ENCODE peak calls at places on chromosome 7, in five cellular contexts. One of them, this sample, is unnamed. For H3K27me3, the result is how much of the 10 kb centered on the place peaks cover.

GRCh38 chr7:43586251-43586900 is 3.5 kb downstream of the STK17A start:
- DNase-seq in H1: no peak
- DNase-seq in K562: no peak
- DNase-seq in HepG2: peak
- DNase-seq in HCT116: no peak
- DNase-seq in this sample: no peak

GRCh38 chr7:6279341-6279740 is 6.9 kb upstream of the CYTH3 start:
- DNase-seq in H1: no peak
- DNase-seq in K562: no peak
- DNase-seq in HepG2: peak
- DNase-seq in HCT116: no peak
- DNase-seq in this sample: no peak

GRCh38 chr7:90563286-90563685 is 32.8 kb upstream of the CDK14 start:
- DNase-seq in H1: no peak
- DNase-seq in K562: no peak
- DNase-seq in HepG2: no peak
- DNase-seq in HCT116: no peak
- DNase-seq in this sample: no peak

GRCh38 chr7:99837649-99838361 is 10.0 kb downstream of the CYP3A43 start:
- DNase-seq in H1: no peak
- DNase-seq in K562: no peak
- DNase-seq in HepG2: peak
- DNase-seq in HCT116: no peak
- DNase-seq in this sample: no peak

GRCh38 chr7:25860206-25860881 is 291.7 kb upstream of the NFE2L3 start:
- DNase-seq in H1: no peak
- DNase-seq in K562: no peak
- DNase-seq in HepG2: no peak
- DNase-seq in HCT116: no peak
- DNase-seq in this sample: no peak

GRCh38 chr7:112487457-112487856 is 6.7 kb downstream of the LSMEM1 start:
- DNase-seq in H1: no peak
- DNase-seq in K562: peak
- DNase-seq in HepG2: no peak
- DNase-seq in HCT116: no peak
- DNase-seq in this sample: no peak

GRCh38 chr7:34091330-34091917 is 186.1 kb downstream of the BMPER start:
- DNase-seq in H1: no peak
- DNase-seq in K562: no peak
- DNase-seq in HepG2: peak
- DNase-seq in HCT116: peak
- DNase-seq in this sample: no peak

GRCh38 chr7:46155367-46155766 is 234.3 kb upstream of the IGFBP3 start:
- DNase-seq in H1: no peak
- DNase-seq in K562: no peak
- DNase-seq in HepG2: peak
- DNase-seq in HCT116: no peak
- DNase-seq in this sample: no peak

GRCh38 chr7:158778476-158778875 is 50.8 kb downstream of the ESYT2 start:
- DNase-seq in H1: no peak
- DNase-seq in K562: no peak
- DNase-seq in HepG2: no peak
- DNase-seq in HCT116: no peak
- DNase-seq in this sample: no peak

GRCh38 chr7:117186218-117186617 is 136.6 kb downstream of the WNT2 start:
- DNase-seq in H1: no peak
- DNase-seq in K562: no peak
- DNase-seq in HepG2: no peak
- DNase-seq in HCT116: no peak
- DNase-seq in this sample: no peak

GRCh38 chr7:156175003-156175402 is 362.7 kb upstream of the SHH start:
- DNase-seq in H1: no peak
- DNase-seq in K562: no peak
- DNase-seq in HepG2: no peak
- DNase-seq in HCT116: no peak
- DNase-seq in this sample: no peak

GRCh38 chr7:73451780-73452398 is 18.3 kb downstream of the FZD9 start:
- DNase-seq in H1: no peak
- DNase-seq in K562: peak
- DNase-seq in HepG2: peak
- DNase-seq in HCT116: peak
- DNase-seq in this sample: peak

GRCh38 chr7:94374231-94374630 is 20.5 kb upstream of the COL1A2 start:
- DNase-seq in H1: no peak
- DNase-seq in K562: no peak
- DNase-seq in HepG2: no peak
- DNase-seq in HCT116: no peak
- DNase-seq in this sample: no peak

GRCh38 chr7:16028103-16028502 is 341.6 kb upstream of the MEOX2 start:
- DNase-seq in H1: no peak
- DNase-seq in K562: no peak
- DNase-seq in HepG2: no peak
- DNase-seq in HCT116: no peak
- DNase-seq in this sample: no peak

GRCh38 chr7:124033807-124034753 is 1.2 kb upstream of the TMEM229A start:
- DNase-seq in H1: no peak
- DNase-seq in K562: no peak
- DNase-seq in HepG2: no peak
- DNase-seq in HCT116: no peak
- DNase-seq in this sample: no peak

GRCh38 chr7:93442478-93443224 is 131.9 kb downstream of the CALCR start:
- DNase-seq in H1: peak
- DNase-seq in K562: peak
- DNase-seq in HepG2: peak
- DNase-seq in HCT116: peak
- DNase-seq in this sample: no peak

GRCh38 chr7:2387897-2388636 is 15.3 kb upstream of the CHST12 start:
- DNase-seq in H1: no peak
- DNase-seq in K562: no peak
- DNase-seq in HepG2: no peak
- DNase-seq in HCT116: no peak
- DNase-seq in this sample: no peak

GRCh38 chr7:18667466-18667865 is 171.9 kb downstream of the HDAC9 start:
- DNase-seq in H1: no peak
- DNase-seq in K562: no peak
- DNase-seq in HepG2: peak
- DNase-seq in HCT116: peak
- DNase-seq in this sample: no peak

GRCh38 chr7:132255084-132255483 is 321.2 kb downstream of the PLXNA4 start:
- DNase-seq in H1: no peak
- DNase-seq in K562: no peak
- DNase-seq in HepG2: no peak
- DNase-seq in HCT116: no peak
- DNase-seq in this sample: no peak

GRCh38 chr7:109246330-109247077 is 676.8 kb downstream of the DNAJB9 start:
- DNase-seq in H1: no peak
- DNase-seq in K562: no peak
- DNase-seq in HepG2: no peak
- DNase-seq in HCT116: peak
- DNase-seq in this sample: no peak

GRCh38 chr7:155811895-155812761 is at the start of gene SHH:
- DNase-seq in H1: no peak
- DNase-seq in K562: no peak
- DNase-seq in HepG2: no peak
- DNase-seq in HCT116: no peak
- DNase-seq in this sample: no peak

GRCh38 chr7:86453454-86453853 is 190.3 kb upstream of the GRM3 start:
- DNase-seq in H1: no peak
- DNase-seq in K562: no peak
- DNase-seq in HepG2: no peak
- DNase-seq in HCT116: no peak
- DNase-seq in this sample: no peak

GRCh38 chr7:73342645-73343044 is 14.7 kb downstream of the FKBP6 start:
- DNase-seq in H1: no peak
- DNase-seq in K562: no peak
- DNase-seq in HepG2: peak
- DNase-seq in HCT116: peak
- DNase-seq in this sample: no peak

GRCh38 chr7:138943061-138943460 is 38.1 kb downstream of the KIAA1549 start:
- DNase-seq in H1: no peak
- DNase-seq in K562: no peak
- DNase-seq in HepG2: no peak
- DNase-seq in HCT116: no peak
- DNase-seq in this sample: no peak

GRCh38 chr7:45157286-45157652 is 322 bp upstream of the RAMP3 start:
- DNase-seq in H1: no peak
- DNase-seq in K562: no peak
- DNase-seq in HepG2: no peak
- DNase-seq in HCT116: no peak
- DNase-seq in this sample: no peak

GRCh38 chr7:69599879-69600764 is 1.8 kb downstream of the AUTS2 start:
- DNase-seq in H1: no peak
- DNase-seq in K562: no peak
- DNase-seq in HepG2: no peak
- DNase-seq in HCT116: no peak
- DNase-seq in this sample: no peak
- H3K27me3 ChIP-seq in H1: half or more
- H3K27me3 ChIP-seq in K562: under half
- H3K27me3 ChIP-seq in HepG2: under half
- H3K27me3 ChIP-seq in HCT116: under half
- H3K27me3 ChIP-seq in this sample: under half

GRCh38 chr7:38682602-38683001 is 51.4 kb upstream of the AMPH start:
- DNase-seq in H1: no peak
- DNase-seq in K562: no peak
- DNase-seq in HepG2: no peak
- DNase-seq in HCT116: no peak
- DNase-seq in this sample: no peak
- TF ChIP-seq POLR2AphosphoS5 in H1: no peak
- TF ChIP-seq POLR2AphosphoS5 in K562: no peak
- TF ChIP-seq POLR2AphosphoS5 in HepG2: no peak
- TF ChIP-seq POLR2AphosphoS5 in HCT116: no peak
- TF ChIP-seq POLR2AphosphoS5 in this sample: no peak

DNA sequence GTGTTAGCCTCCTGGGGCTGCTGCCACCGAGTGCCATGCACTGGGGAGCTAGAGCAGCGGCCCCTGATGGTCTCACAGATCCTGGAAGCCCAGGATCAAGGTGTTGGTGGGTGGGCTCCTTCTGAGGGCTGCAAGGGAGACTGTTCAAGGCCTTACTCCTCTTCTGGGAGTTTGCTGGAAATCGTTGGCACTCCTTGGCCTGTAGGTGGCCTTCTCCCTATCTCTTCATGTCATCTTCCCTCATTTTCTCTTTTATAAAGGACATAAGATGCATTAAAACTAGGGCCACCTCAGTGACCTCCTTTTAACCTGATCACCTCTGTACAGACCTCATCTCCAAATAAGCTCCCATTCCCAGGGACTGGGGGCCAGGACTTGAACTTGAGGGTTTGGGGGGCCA is 27.0 kb upstream of the ZNF862 start:
- DNase-seq in H1: no peak
- DNase-seq in K562: no peak
- DNase-seq in HepG2: no peak
- DNase-seq in HCT116: no peak
- DNase-seq in this sample: no peak
- TF ChIP-seq CTCF in H1: no peak
- TF ChIP-seq CTCF in K562: peak
- TF ChIP-seq CTCF in HepG2: no peak
- TF ChIP-seq CTCF in HCT116: peak
- TF ChIP-seq CTCF in this sample: no peak

GRCh38 chr7:1385086-1385808 is 74.0 kb downstream of the MICALL2 start:
- DNase-seq in H1: no peak
- DNase-seq in K562: no peak
- DNase-seq in HepG2: no peak
- DNase-seq in HCT116: no peak
- DNase-seq in this sample: no peak

GRCh38 chr7:1385809-1386622 is 73.3 kb downstream of the MICALL2 start:
- DNase-seq in H1: no peak
- DNase-seq in K562: no peak
- DNase-seq in HepG2: no peak
- DNase-seq in HCT116: no peak
- DNase-seq in this sample: no peak

GRCh38 chr7:1384113-1384415 is 75.2 kb downstream of the MICALL2 start:
- DNase-seq in H1: no peak
- DNase-seq in K562: no peak
- DNase-seq in HepG2: no peak
- DNase-seq in HCT116: no peak
- DNase-seq in this sample: no peak

GRCh38 chr7:1382553-1383397 is 76.5 kb downstream of the MICALL2 start:
- DNase-seq in H1: no peak
- DNase-seq in K562: no peak
- DNase-seq in HepG2: no peak
- DNase-seq in HCT116: no peak
- DNase-seq in this sample: no peak

DNA sequence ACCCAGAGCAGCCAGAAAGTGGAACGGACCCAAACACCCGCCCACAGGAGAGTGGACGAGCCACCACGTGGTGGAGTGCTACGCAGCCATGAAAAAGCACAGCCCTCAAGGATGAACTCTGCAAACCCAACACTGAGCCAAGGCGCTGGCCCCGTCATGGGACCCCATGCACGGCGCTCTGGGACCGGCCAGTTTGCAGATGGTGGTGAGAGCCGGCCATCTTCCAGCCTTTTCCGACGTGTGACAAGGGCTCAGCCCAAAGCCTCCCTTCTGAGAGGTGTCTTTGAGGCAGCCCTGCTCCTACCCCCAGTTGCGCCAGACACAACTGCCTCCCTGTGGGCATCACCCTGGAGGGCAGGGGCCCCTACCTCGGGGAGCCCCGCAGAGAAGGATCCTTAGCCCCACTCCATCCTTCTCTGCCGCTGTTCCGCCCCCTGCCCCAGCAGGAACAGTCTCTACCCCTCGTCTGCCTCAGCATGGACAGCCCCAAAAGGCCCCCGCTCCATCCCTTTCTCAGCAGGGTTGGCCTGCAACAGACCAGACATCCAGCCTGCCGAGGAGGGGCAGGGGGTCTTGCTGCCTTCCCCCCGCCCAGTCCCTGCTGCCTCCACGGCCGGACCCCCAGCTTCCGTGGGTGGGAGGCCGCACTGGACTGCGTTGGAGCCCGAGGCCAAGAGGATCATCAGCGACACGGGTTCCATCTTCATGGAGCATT is 75.7 kb downstream of the MICALL2 start:
- DNase-seq in H1: no peak
- DNase-seq in K562: no peak
- DNase-seq in HepG2: no peak
- DNase-seq in HCT116: no peak
- DNase-seq in this sample: no peak
- H3K27me3 ChIP-seq in H1: under half
- H3K27me3 ChIP-seq in K562: under half
- H3K27me3 ChIP-seq in HepG2: under half
- H3K27me3 ChIP-seq in HCT116: under half
- H3K27me3 ChIP-seq in this sample: under half

DNA sequence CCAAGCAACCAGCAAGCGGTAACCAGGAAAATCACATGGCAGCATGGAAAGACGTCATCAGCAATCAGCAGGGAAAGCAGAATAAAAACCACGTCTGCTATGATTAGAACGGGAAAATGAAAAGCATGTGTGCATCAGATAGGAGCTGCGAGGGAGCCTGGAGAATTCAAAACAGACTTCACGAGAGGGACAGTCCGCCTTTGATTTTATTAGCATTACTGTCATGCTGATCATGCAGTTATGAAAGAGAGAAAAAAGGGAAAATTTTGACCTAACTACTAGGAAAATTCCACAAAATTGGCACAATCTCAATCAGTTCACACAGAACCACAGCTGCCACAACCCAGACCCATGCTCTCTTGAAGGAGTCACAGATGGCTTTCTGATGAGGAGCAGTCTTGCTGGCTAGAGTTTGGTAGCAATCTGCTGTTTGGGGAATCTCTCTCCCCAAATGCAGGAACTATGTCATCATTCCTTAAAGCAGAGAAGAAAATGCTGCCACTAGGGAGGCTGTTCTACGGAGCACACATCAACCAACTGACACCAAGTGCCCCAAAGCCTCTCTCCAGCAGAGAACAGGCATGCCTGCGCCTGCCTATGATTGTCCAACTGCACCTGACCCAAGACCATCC is 295.9 kb downstream of the TNS3 start:
- DNase-seq in H1: no peak
- DNase-seq in K562: no peak
- DNase-seq in HepG2: no peak
- DNase-seq in HCT116: no peak
- DNase-seq in this sample: no peak
- TF ChIP-seq POLR2AphosphoS5 in H1: no peak
- TF ChIP-seq POLR2AphosphoS5 in K562: no peak
- TF ChIP-seq POLR2AphosphoS5 in HepG2: no peak
- TF ChIP-seq POLR2AphosphoS5 in HCT116: no peak
- TF ChIP-seq POLR2AphosphoS5 in this sample: no peak

This sample was measured in HL-60.